ENCODE peak calls at places on chromosomes 12 and 14, in seven cellular contexts. K is SK-N-SH, B is AG04450, Y is mucosa of descending colon, J is right lobe of liver, Q is tibial artery, L is breast epithelium. M is an unnamed sample. For H3K9me3, the result is how much of the 10 kb centered on the place peaks cover.

GRCh38 chr12:76266797-76267196 is 81.4 kb downstream of the BBS10 start:
- DNase-seq in K (no peak), B (peak), Y (no peak), J (no peak), Q (no peak), L (no peak), M (no peak)

GRCh38 chr12:58803893-58804292 is 116.4 kb downstream of the LRIG3 start:
- DNase-seq in K (no peak), B (peak), Y (no peak), J (no peak), Q (no peak), L (no peak), M (no peak)

GRCh38 chr12:114903394-114903748 is 219.4 kb upstream of the TBX3 start:
- DNase-seq in K (no peak), B (no peak), Y (no peak), J (no peak), Q (no peak), L (no peak), M (no peak)

GRCh38 chr12:18153826-18154225 is 63.8 kb upstream of the RERGL start:
- DNase-seq in K (no peak), B (no peak), Y (no peak), J (no peak), Q (no peak), L (no peak), M (no peak)

GRCh38 chr14:53716521-53716920 is 240.1 kb downstream of the BMP4 start:
- DNase-seq in K (no peak), B (no peak), Y (no peak), J (no peak), Q (no peak), L (no peak), M (no peak)

GRCh38 chr12:20578142-20578541 is 117.0 kb upstream of the SLCO1C1 start:
- DNase-seq in K (no peak), B (no peak), Y (no peak), J (no peak), Q (no peak), L (no peak), M (no peak)

GRCh38 chr14:43687866-43688265 is 819.2 kb downstream of the FSCB start:
- DNase-seq in K (no peak), B (peak), Y (no peak), J (no peak), Q (no peak), L (no peak), M (no peak)

GRCh38 chr12:109393437-109394345 is 46.0 kb downstream of the MYO1H start:
- DNase-seq in K (peak), B (peak), Y (no peak), J (no peak), Q (no peak), L (no peak), M (no peak)

GRCh38 chr12:116368196-116369194 is 91.0 kb upstream of the MED13L start:
- DNase-seq in K (no peak), B (no peak), Y (peak), J (peak), Q (no peak), L (no peak), M (no peak)

GRCh38 chr14:25050494-25051170 is 685 bp upstream of the STXBP6 start:
- DNase-seq in K (no peak), B (no peak), Y (no peak), J (no peak), Q (no peak), L (no peak), M (no peak)

GRCh38 chr12:132831771-132832170 is 3.1 kb upstream of the GOLGA3 start:
- DNase-seq in K (no peak), B (no peak), Y (no peak), J (no peak), Q (no peak), L (no peak), M (no peak)

GRCh38 chr14:63960926-63961567 is 108.2 kb downstream of the SYNE2 start:
- DNase-seq in K (no peak), B (peak), Y (no peak), J (no peak), Q (no peak), L (no peak), M (no peak)

GRCh38 chr14:31400031-31400638 is 20.2 kb downstream of the HEATR5A start:
- DNase-seq in K (no peak), B (no peak), Y (no peak), J (no peak), Q (no peak), L (no peak), M (no peak)

GRCh38 chr14:105123266-105123665 is 45.3 kb downstream of the JAG2 start:
- DNase-seq in K (no peak), B (no peak), Y (no peak), J (no peak), Q (no peak), L (no peak), M (no peak)

GRCh38 chr14:22569106-22569748 is 19.8 kb downstream of the DAD1 start:
- DNase-seq in K (no peak), B (no peak), Y (no peak), J (no peak), Q (no peak), L (no peak), M (no peak)

GRCh38 chr12:106369624-106370346 is 12.2 kb downstream of the POLR3B start:
- DNase-seq in K (no peak), B (peak), Y (no peak), J (no peak), Q (no peak), L (no peak), M (no peak)

GRCh38 chr14:103260629-103261124 is 73.4 kb upstream of the EIF5 start:
- DNase-seq in K (peak), B (no peak), Y (peak), J (peak), Q (peak), L (no peak), M (no peak)

GRCh38 chr12:66514581-66514980 is 164.3 kb downstream of the GRIP1 start:
- DNase-seq in K (no peak), B (no peak), Y (no peak), J (no peak), Q (no peak), L (no peak), M (no peak)

GRCh38 chr12:62866451-62867082 is 68.4 kb downstream of the PPM1H start:
- DNase-seq in K (no peak), B (peak), Y (no peak), J (no peak), Q (no peak), L (no peak), M (no peak)

GRCh38 chr14:53962954-53963490 is 6.4 kb upstream of the BMP4 start:
- DNase-seq in K (no peak), B (no peak), Y (no peak), J (no peak), Q (no peak), L (no peak), M (no peak)

GRCh38 chr14:75985618-75986438 is at the start of gene IFT43:
- DNase-seq in K (peak), B (no peak), Y (peak), J (peak), Q (peak), L (peak), M (peak)

GRCh38 chr12:128583453-128583852 is 240.3 kb downstream of the SLC15A4 start:
- DNase-seq in K (peak), B (no peak), Y (no peak), J (no peak), Q (no peak), L (no peak), M (no peak)

GRCh38 chr12:61009167-61009566 is 1251.0 kb upstream of the USP15 start:
- DNase-seq in K (no peak), B (no peak), Y (no peak), J (no peak), Q (no peak), L (no peak), M (no peak)

GRCh38 chr14:52068741-52069616 is at the start of gene NID2:
- DNase-seq in K (peak), B (peak), Y (peak), J (peak), Q (peak), L (peak), M (no peak)

GRCh38 chr12:47894652-47895051 is 10.1 kb downstream of the VDR start:
- DNase-seq in K (no peak), B (no peak), Y (peak), J (no peak), Q (no peak), L (no peak), M (no peak)

GRCh38 chr14:30185832-30186231 is 258.2 kb upstream of the PRKD1 start:
- DNase-seq in K (no peak), B (no peak), Y (no peak), J (no peak), Q (no peak), L (no peak), M (no peak)
- H3K9me3 ChIP-seq in K (under half), B (under half), Y (under half), J (under half), Q (under half), L (under half), M (under half)

DNA sequence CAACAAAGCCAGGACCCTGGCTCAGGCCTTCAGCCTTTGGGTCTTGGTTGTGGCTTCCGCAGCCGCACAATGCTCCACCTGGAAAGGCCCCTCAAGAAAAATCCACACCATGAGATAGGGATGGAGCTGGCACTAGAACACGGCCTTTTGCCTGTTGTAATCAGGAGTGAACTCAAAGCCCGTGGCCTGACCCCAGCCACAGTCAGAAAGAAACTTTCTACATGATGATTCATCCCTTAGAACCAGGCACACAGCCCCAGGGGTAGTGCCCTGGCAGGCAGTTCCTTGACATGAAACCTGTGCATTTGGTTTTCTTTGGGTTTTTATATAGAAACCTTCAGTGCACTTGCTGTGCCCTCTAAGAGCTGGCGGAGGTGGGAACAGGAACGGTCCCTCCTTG is 5.1 kb downstream of the CLMN start:
- DNase-seq in K (peak), B (no peak), Y (no peak), J (no peak), Q (no peak), L (peak), M (no peak)
- H3K4me3 ChIP-seq in K (no peak), B (no peak), Y (no peak), J (no peak), Q (no peak), L (no peak), M (no peak)

DNA sequence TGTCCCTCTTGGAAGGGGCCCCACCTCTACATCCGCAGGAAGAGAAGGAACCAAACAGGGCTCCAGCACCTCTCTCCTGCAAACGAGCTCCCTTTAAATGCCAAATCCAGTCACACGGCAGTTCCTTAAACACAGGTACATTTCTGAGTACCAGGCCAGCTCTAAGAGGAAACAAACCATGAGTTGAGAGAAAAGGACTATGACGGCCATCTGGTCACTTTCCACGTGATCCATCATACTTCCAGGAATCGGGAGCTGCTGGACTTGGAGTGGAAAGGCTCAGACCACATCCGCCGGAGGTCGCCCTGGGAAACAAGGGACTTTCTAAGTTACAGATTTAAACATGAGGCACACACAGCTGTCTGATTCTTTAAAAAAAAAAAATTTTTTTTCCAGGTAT is 39.1 kb downstream of the ACADS start:
- DNase-seq in K (no peak), B (no peak), Y (no peak), J (no peak), Q (no peak), L (no peak), M (no peak)
- TF ChIP-seq CTCF in K (no peak), B (no peak), Y (no peak), J (no peak), Q (no peak), L (no peak), M (no peak)

GRCh38 chr12:111905502-111905901 is 63.5 kb downstream of the MAPKAPK5 start:
- DNase-seq in K (no peak), B (no peak), Y (no peak), J (no peak), Q (no peak), L (no peak), M (no peak)

GRCh38 chr12:111901182-111901581 is 59.2 kb downstream of the MAPKAPK5 start:
- DNase-seq in K (no peak), B (no peak), Y (no peak), J (no peak), Q (no peak), L (no peak), M (no peak)

GRCh38 chr12:111907740-111908139 is 65.7 kb downstream of the MAPKAPK5 start:
- DNase-seq in K (no peak), B (no peak), Y (no peak), J (no peak), Q (no peak), L (no peak), M (no peak)

GRCh38 chr12:111904438-111904837 is 62.4 kb downstream of the MAPKAPK5 start:
- DNase-seq in K (no peak), B (no peak), Y (no peak), J (no peak), Q (no peak), L (no peak), M (no peak)
- H3K9me3 ChIP-seq in K (under half), B (under half), Y (under half), J (under half), Q (under half), L (under half), M (under half)

GRCh38 chr12:77746108-77746507 is 84.6 kb upstream of the NAV3 start:
- DNase-seq in K (no peak), B (peak), Y (no peak), J (no peak), Q (no peak), L (no peak), M (no peak)
- H3K4me3 ChIP-seq in K (no peak), B (no peak), Y (no peak), J (no peak), Q (no peak), L (no peak), M (no peak)

GRCh38 chr12:124273630-124274029 is 21.3 kb upstream of the RFLNA start:
- DNase-seq in K (peak), B (no peak), Y (no peak), J (no peak), Q (no peak), L (no peak), M (no peak)
- TF ChIP-seq CTCF in K (peak), B (peak), Y (no peak), J (no peak), Q (no peak), L (no peak), M (no peak)

GRCh38 chr12:28367326-28367725 is 177.1 kb downstream of the CCDC91 start:
- DNase-seq in K (no peak), B (no peak), Y (no peak), J (no peak), Q (no peak), L (no peak), M (no peak)
- H3K9me3 ChIP-seq in K (under half), B (under half), Y (under half), J (under half), Q (under half), L (under half), M (under half)

M was measured in thoracic aorta.